ENCODE peak calls at places on chromosomes 1 and 21, in five cellular contexts. R is effector memory CD4-positive, alpha-beta T cell; Q is psoas muscle; P is RWPE2; N is GM23248. S is an unnamed sample. For H3K4me1, the result is how much of the 10 kb centered on the place peaks cover.

GRCh38 chr1:152967201-152967600 is 3.2 kb upstream of the SPRR4 start:
- DNase-seq in P (no peak), N (no peak), Q (no peak), R (no peak), S (no peak)

GRCh38 chr1:206591696-206592095 is 20.6 kb downstream of the EIF2D start:
- DNase-seq in Q (no peak), N (no peak), R (no peak), P (no peak), S (no peak)

GRCh38 chr1:109882288-109883245 is 28.1 kb upstream of the CSF1 start:
- DNase-seq in N (no peak), R (no peak), P (no peak), Q (no peak), S (no peak)

GRCh38 chr21:46639489-46640386 is 4.3 kb downstream of the PRMT2 start:
- DNase-seq in P (no peak), R (no peak), Q (no peak), N (peak), S (no peak)

GRCh38 chr1:113870778-113871177 is 734 bp downstream of the PTPN22 start:
- DNase-seq in P (no peak), Q (no peak), N (no peak), R (no peak), S (no peak)

GRCh38 chr1:33425900-33426299 is 5.0 kb downstream of the PHC2 start:
- DNase-seq in Q (no peak), R (no peak), P (no peak), N (no peak), S (no peak)

GRCh38 chr1:29364101-29364678 is 127.9 kb downstream of the PTPRU start:
- DNase-seq in Q (no peak), P (no peak), N (no peak), R (no peak), S (no peak)

GRCh38 chr1:120133228-120133927 is 42.9 kb downstream of the SEC22B start:
- DNase-seq in N (no peak), R (no peak), Q (no peak), P (no peak), S (no peak)

GRCh38 chr1:22691354-22691753 is 19.3 kb upstream of the EPHB2 start:
- DNase-seq in N (no peak), P (no peak), R (no peak), Q (no peak), S (no peak)

GRCh38 chr1:93744299-93744988 is 62.8 kb upstream of the BCAR3 start:
- DNase-seq in N (no peak), P (no peak), R (no peak), Q (no peak), S (no peak)

GRCh38 chr1:221776495-221777413 is 34.9 kb upstream of the DUSP10 start:
- DNase-seq in R (no peak), Q (no peak), P (no peak), N (no peak), S (no peak)

GRCh38 chr21:46148106-46148505 is 7.3 kb downstream of the FTCD start:
- DNase-seq in Q (no peak), P (no peak), N (no peak), R (no peak), S (no peak)

GRCh38 chr1:198622532-198623218 is 16.2 kb upstream of the PTPRC start:
- DNase-seq in N (no peak), R (no peak), P (no peak), Q (no peak), S (no peak)

GRCh38 chr21:33963848-33964555 is 48.4 kb upstream of the ATP5PO start:
- DNase-seq in Q (no peak), R (no peak), P (no peak), N (no peak), S (no peak)

GRCh38 chr1:167515893-167516321 is 2.4 kb downstream of the CD247 start:
- DNase-seq in R (no peak), N (no peak), Q (no peak), P (no peak), S (no peak)

GRCh38 chr1:167518331-167518700 is at the start of gene CD247:
- DNase-seq in N (no peak), R (peak), Q (no peak), P (no peak), S (no peak)

GRCh38 chr1:167516404-167517388 is 1.6 kb downstream of the CD247 start:
- DNase-seq in R (no peak), N (no peak), Q (no peak), P (no peak), S (no peak)

GRCh38 chr1:167515461-167515860 is 2.9 kb downstream of the CD247 start:
- DNase-seq in P (no peak), Q (no peak), R (no peak), N (no peak), S (no peak)

GRCh38 chr1:167517535-167518330 is 596 bp downstream of the CD247 start:
- DNase-seq in R (peak), N (peak), P (no peak), Q (peak), S (no peak)
- H3K27ac ChIP-seq in R (peak), N (no peak), P (no peak), Q (no peak), S (no peak)

GRCh38 chr1:227942021-227942715 is 5.6 kb downstream of the WNT9A start:
- DNase-seq in R (no peak), Q (no peak), N (no peak), P (peak), S (no peak)
- H3K4me1 ChIP-seq in R (under half), Q (half or more), N (under half), P (under half), S (half or more)

DNA sequence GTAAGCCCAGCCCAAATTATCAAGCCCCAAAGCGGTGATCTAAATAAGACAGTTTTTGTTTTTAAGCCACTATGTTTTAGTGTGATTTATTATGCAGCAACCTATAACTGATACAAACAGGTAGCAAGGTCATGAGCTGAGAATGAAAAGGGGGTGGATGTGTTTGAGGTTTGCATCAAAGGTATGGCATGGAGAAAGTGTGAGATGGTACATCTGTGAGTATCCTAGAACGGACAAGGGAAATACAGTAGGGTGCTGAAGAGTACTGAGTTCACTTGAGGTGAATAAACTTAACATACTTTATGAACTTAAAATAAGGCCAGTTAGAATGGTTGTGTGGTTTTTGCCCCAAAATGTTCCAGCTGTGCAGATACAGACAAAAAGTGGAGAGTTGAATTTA is 286.0 kb upstream of the B3GALT2 start:
- DNase-seq in Q (no peak), R (no peak), N (no peak), P (no peak), S (no peak)
- H3K27ac ChIP-seq in Q (no peak), R (no peak), N (no peak), P (no peak), S (no peak)

GRCh38 chr1:8374356-8374755 is 56.4 kb downstream of the SLC45A1 start:
- DNase-seq in P (no peak), Q (no peak), R (no peak), N (no peak), S (no peak)
- H3K4me1 ChIP-seq in P (under half), Q (half or more), R (under half), N (under half), S (half or more)

GRCh38 chr1:172473302-172473701 is 29.4 kb upstream of the PIGC start:
- DNase-seq in Q (no peak), R (no peak), N (no peak), P (no peak), S (no peak)
- H3K27ac ChIP-seq in Q (no peak), R (no peak), N (no peak), P (no peak), S (no peak)

DNA sequence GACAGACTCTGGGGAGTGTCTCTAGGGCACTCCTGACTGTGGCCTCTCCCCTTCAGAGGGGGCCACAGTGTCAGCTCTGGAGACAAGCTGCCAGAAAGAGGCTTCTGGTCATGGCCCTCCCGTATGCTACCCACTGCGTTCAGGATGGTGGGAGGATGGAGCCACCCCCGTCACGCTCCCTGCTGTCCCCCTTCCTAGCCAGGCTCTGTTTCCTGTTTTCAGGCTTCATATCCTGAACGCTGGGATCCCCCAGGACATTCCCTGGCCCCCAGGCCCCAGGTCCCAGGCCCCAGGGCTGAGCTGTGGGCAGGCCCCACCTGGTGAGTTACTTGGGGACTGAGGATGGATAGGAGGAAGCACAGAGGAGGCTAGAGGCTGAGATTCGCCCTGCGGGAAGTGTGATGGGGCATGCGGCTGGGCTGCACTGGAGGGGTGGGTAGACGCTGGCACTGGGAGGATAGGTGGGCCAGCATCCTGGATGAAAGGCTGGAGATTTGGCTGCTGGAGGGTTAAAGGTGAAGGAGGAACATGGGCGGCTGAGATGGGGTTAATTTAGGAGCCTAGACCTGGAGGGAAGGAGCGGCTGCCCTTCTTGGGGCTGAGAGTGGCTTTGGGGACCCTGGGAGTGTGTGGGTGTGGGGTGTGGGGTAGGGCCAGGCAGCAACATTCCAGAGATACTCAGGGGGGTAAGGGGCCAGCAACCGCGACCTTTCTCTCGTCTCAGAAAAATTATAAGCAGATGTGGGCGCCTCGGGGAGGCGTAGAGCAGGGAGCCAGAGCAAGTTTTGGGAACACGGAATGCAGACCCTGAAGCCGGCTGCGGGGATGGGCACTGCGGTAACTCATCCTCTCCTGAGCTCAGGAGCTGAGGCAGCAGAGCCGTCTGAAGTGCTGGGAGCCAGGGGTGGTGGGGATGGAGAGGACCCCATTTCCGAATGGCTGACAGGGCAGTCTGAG is 8.7 kb downstream of the PEAR1 start:
- DNase-seq in P (no peak), N (no peak), R (no peak), Q (no peak), S (no peak)
- H3K4me1 ChIP-seq in P (under half), N (under half), R (under half), Q (under half), S (half or more)

GRCh38 chr1:68788762-68789161 is 291.9 kb upstream of the DEPDC1 start:
- DNase-seq in N (no peak), R (no peak), Q (no peak), P (no peak), S (no peak)
- H3K27ac ChIP-seq in N (no peak), R (no peak), Q (no peak), P (no peak), S (no peak)

DNA sequence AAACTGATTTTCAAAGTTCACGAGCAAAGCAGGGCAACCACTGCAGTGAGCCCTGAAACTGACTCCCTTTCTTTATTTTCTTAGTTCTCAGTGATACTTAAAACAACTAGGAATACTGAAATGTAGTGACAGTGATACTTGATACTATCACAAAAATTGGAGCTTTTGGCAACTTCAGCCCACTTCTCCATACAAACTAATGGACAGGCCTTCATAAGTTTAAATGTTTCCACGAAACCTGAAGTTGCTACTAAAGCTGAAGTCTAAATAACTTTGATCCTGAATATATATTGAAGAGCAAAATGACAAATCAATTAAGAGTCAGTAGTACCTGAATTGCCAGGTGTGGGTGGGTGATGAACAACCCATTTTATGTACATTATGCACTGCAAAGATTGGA is 10.0 kb downstream of the NR5A2 start:
- DNase-seq in N (no peak), Q (no peak), R (no peak), P (no peak), S (no peak)
- H3K4me1 ChIP-seq in N (under half), Q (under half), R (under half), P (under half), S (half or more)

DNA sequence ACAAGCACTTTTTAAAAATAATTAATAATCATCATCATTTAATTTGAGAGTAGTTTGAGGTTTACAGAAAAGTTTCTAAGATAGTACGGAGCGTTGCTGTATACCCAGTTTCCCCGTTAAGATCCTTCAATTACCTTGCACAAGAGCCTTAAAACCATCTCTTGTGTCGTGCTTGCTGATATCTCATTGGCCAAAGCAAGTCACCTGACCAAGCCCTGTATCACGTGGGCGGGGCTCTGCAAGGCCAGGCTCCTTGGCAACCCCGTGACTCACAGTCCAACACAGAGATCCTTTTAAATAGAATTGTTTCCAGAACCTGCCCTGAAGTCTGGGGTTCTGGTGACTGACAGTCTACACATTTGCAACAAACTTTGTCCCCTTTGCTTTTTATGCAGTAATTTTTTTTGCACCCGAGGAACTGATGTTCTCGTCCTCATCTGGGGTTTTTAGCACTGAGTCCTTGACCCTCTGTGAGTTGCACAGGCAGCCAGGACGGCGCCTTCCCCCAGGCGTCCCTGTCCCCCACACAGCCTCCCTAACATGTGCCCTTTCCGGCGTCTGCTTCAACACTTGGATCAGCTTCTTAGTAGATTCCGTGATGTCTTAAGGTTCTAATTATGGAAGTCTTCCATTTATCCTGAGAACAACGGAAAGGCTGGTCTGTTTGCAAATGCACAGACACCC is 183.3 kb upstream of the TMEM51 start:
- DNase-seq in R (no peak), N (peak), P (no peak), Q (peak), S (peak)
- H3K27ac ChIP-seq in R (no peak), N (peak), P (no peak), Q (no peak), S (peak)

GRCh38 chr1:245334827-245335490 is 180.2 kb downstream of the KIF26B start:
- DNase-seq in Q (no peak), P (no peak), R (no peak), N (no peak), S (no peak)
- H3K4me1 ChIP-seq in Q (under half), P (under half), R (under half), N (under half), S (under half)